ENCODE peak calls at places on chromosomes 1 and 21, in ten cellular contexts. One of them, this sample, is unnamed.

GRCh38 chr1:150973258-150973825 is 1.3 kb downstream of the CERS2 start:
- DNase-seq in cardiac muscle cell: no peak
- DNase-seq in K562: no peak
- DNase-seq in AG09309: no peak
- DNase-seq in colonic mucosa: no peak
- DNase-seq in astrocyte of the cerebellum: no peak
- DNase-seq in nephron progenitor cell: peak
- DNase-seq in AG09319: no peak
- DNase-seq in Calu3: peak
- DNase-seq in GM10248: peak
- DNase-seq in this sample: peak

GRCh38 chr1:168751195-168751650 is 22.2 kb upstream of the DPT start:
- DNase-seq in cardiac muscle cell: no peak
- DNase-seq in K562: no peak
- DNase-seq in AG09309: no peak
- DNase-seq in colonic mucosa: no peak
- DNase-seq in astrocyte of the cerebellum: peak
- DNase-seq in nephron progenitor cell: no peak
- DNase-seq in AG09319: no peak
- DNase-seq in Calu3: no peak
- DNase-seq in GM10248: no peak
- DNase-seq in this sample: no peak

GRCh38 chr1:105678334-105678733 is 1378.1 kb upstream of the PRMT6 start:
- DNase-seq in cardiac muscle cell: no peak
- DNase-seq in K562: no peak
- DNase-seq in AG09309: no peak
- DNase-seq in colonic mucosa: no peak
- DNase-seq in astrocyte of the cerebellum: no peak
- DNase-seq in nephron progenitor cell: no peak
- DNase-seq in AG09319: no peak
- DNase-seq in Calu3: no peak
- DNase-seq in GM10248: no peak
- DNase-seq in this sample: no peak

GRCh38 chr1:66752000-66752592 is at the start of gene DYNLT5:
- DNase-seq in cardiac muscle cell: peak
- DNase-seq in K562: no peak
- DNase-seq in AG09309: peak
- DNase-seq in colonic mucosa: peak
- DNase-seq in astrocyte of the cerebellum: peak
- DNase-seq in nephron progenitor cell: peak
- DNase-seq in AG09319: no peak
- DNase-seq in Calu3: no peak
- DNase-seq in GM10248: peak
- DNase-seq in this sample: peak

GRCh38 chr21:46317710-46318463 is 5.8 kb downstream of the C21orf58 start:
- DNase-seq in cardiac muscle cell: no peak
- DNase-seq in K562: no peak
- DNase-seq in AG09309: no peak
- DNase-seq in colonic mucosa: peak
- DNase-seq in astrocyte of the cerebellum: no peak
- DNase-seq in nephron progenitor cell: no peak
- DNase-seq in AG09319: no peak
- DNase-seq in Calu3: no peak
- DNase-seq in GM10248: no peak
- DNase-seq in this sample: no peak

GRCh38 chr1:230113605-230114241 is 46.7 kb downstream of the GALNT2 start:
- DNase-seq in cardiac muscle cell: peak
- DNase-seq in K562: no peak
- DNase-seq in AG09309: peak
- DNase-seq in colonic mucosa: no peak
- DNase-seq in astrocyte of the cerebellum: no peak
- DNase-seq in nephron progenitor cell: no peak
- DNase-seq in AG09319: no peak
- DNase-seq in Calu3: no peak
- DNase-seq in GM10248: no peak
- DNase-seq in this sample: no peak

GRCh38 chr1:7842517-7842916 is 10.3 kb downstream of the UTS2 start:
- DNase-seq in cardiac muscle cell: no peak
- DNase-seq in K562: no peak
- DNase-seq in AG09309: no peak
- DNase-seq in colonic mucosa: no peak
- DNase-seq in astrocyte of the cerebellum: no peak
- DNase-seq in nephron progenitor cell: no peak
- DNase-seq in AG09319: no peak
- DNase-seq in Calu3: no peak
- DNase-seq in GM10248: no peak
- DNase-seq in this sample: no peak

GRCh38 chr21:45905196-45905595 is 76.4 kb upstream of the COL6A1 start:
- DNase-seq in cardiac muscle cell: no peak
- DNase-seq in K562: no peak
- DNase-seq in AG09309: no peak
- DNase-seq in colonic mucosa: no peak
- DNase-seq in astrocyte of the cerebellum: no peak
- DNase-seq in nephron progenitor cell: no peak
- DNase-seq in AG09319: no peak
- DNase-seq in Calu3: no peak
- DNase-seq in GM10248: no peak
- DNase-seq in this sample: no peak

GRCh38 chr1:112435448-112435847 is 39.4 kb downstream of the CTTNBP2NL start:
- DNase-seq in cardiac muscle cell: no peak
- DNase-seq in K562: no peak
- DNase-seq in AG09309: no peak
- DNase-seq in colonic mucosa: no peak
- DNase-seq in astrocyte of the cerebellum: no peak
- DNase-seq in nephron progenitor cell: no peak
- DNase-seq in AG09319: no peak
- DNase-seq in Calu3: no peak
- DNase-seq in GM10248: no peak
- DNase-seq in this sample: no peak

GRCh38 chr1:156929596-156930238 is 9.3 kb downstream of the LRRC71 start:
- DNase-seq in cardiac muscle cell: no peak
- DNase-seq in K562: no peak
- DNase-seq in AG09309: no peak
- DNase-seq in colonic mucosa: no peak
- DNase-seq in astrocyte of the cerebellum: no peak
- DNase-seq in nephron progenitor cell: no peak
- DNase-seq in AG09319: no peak
- DNase-seq in Calu3: no peak
- DNase-seq in GM10248: no peak
- DNase-seq in this sample: no peak

GRCh38 chr1:244792188-244792850 is 43.1 kb upstream of the COX20 start:
- DNase-seq in cardiac muscle cell: peak
- DNase-seq in K562: no peak
- DNase-seq in AG09309: no peak
- DNase-seq in colonic mucosa: no peak
- DNase-seq in astrocyte of the cerebellum: no peak
- DNase-seq in nephron progenitor cell: no peak
- DNase-seq in AG09319: peak
- DNase-seq in Calu3: no peak
- DNase-seq in GM10248: no peak
- DNase-seq in this sample: no peak

GRCh38 chr1:151980287-151981177 is 13.1 kb downstream of the S100A10 start:
- DNase-seq in cardiac muscle cell: peak
- DNase-seq in K562: no peak
- DNase-seq in AG09309: peak
- DNase-seq in colonic mucosa: peak
- DNase-seq in astrocyte of the cerebellum: peak
- DNase-seq in nephron progenitor cell: no peak
- DNase-seq in AG09319: no peak
- DNase-seq in Calu3: no peak
- DNase-seq in GM10248: no peak
- DNase-seq in this sample: no peak

GRCh38 chr1:243645281-243645680 is 204.8 kb downstream of the AKT3 start:
- DNase-seq in cardiac muscle cell: no peak
- DNase-seq in K562: no peak
- DNase-seq in AG09309: no peak
- DNase-seq in colonic mucosa: no peak
- DNase-seq in astrocyte of the cerebellum: no peak
- DNase-seq in nephron progenitor cell: no peak
- DNase-seq in AG09319: no peak
- DNase-seq in Calu3: no peak
- DNase-seq in GM10248: no peak
- DNase-seq in this sample: no peak

GRCh38 chr1:38270241-38270871 is 223.8 kb upstream of the POU3F1 start:
- DNase-seq in cardiac muscle cell: peak
- DNase-seq in K562: no peak
- DNase-seq in AG09309: no peak
- DNase-seq in colonic mucosa: no peak
- DNase-seq in astrocyte of the cerebellum: no peak
- DNase-seq in nephron progenitor cell: no peak
- DNase-seq in AG09319: no peak
- DNase-seq in Calu3: no peak
- DNase-seq in GM10248: no peak
- DNase-seq in this sample: no peak

GRCh38 chr21:45551316-45551715 is 9.1 kb upstream of the SLC19A1 start:
- DNase-seq in cardiac muscle cell: peak
- DNase-seq in K562: no peak
- DNase-seq in AG09309: no peak
- DNase-seq in colonic mucosa: no peak
- DNase-seq in astrocyte of the cerebellum: no peak
- DNase-seq in nephron progenitor cell: no peak
- DNase-seq in AG09319: no peak
- DNase-seq in Calu3: peak
- DNase-seq in GM10248: no peak
- DNase-seq in this sample: no peak

DNA sequence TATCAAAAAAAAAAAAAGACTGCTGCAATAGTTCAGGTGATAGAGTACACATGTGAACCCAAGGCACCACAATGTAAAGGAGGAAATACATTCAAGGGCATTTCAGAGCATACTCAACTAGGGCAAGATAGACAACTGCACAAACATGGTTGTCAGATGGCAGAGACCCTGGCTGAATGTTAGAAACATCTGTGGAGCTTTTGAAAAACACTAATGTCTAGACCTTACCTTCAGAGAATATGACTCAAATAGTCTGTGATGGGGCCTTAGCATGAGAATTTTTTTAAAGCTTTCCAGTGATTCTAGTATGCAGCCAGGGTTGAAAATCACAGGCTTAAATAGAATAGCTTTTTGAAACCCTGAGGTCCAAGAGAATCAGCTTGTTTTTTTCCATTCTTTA is 173.6 kb downstream of the VAV3 start:
- DNase-seq in cardiac muscle cell: no peak
- DNase-seq in K562: no peak
- DNase-seq in AG09309: no peak
- DNase-seq in colonic mucosa: no peak
- DNase-seq in astrocyte of the cerebellum: no peak
- DNase-seq in nephron progenitor cell: no peak
- DNase-seq in AG09319: no peak
- DNase-seq in Calu3: no peak
- DNase-seq in GM10248: no peak
- DNase-seq in this sample: no peak
- TF ChIP-seq CTCF in cardiac muscle cell: no peak
- TF ChIP-seq CTCF in K562: no peak
- TF ChIP-seq CTCF in AG09309: no peak
- TF ChIP-seq CTCF in colonic mucosa: no peak
- TF ChIP-seq CTCF in astrocyte of the cerebellum: no peak
- TF ChIP-seq CTCF in nephron progenitor cell: no peak
- TF ChIP-seq CTCF in AG09319: no peak
- TF ChIP-seq CTCF in Calu3: no peak
- TF ChIP-seq CTCF in GM10248: no peak
- TF ChIP-seq CTCF in this sample: no peak

DNA sequence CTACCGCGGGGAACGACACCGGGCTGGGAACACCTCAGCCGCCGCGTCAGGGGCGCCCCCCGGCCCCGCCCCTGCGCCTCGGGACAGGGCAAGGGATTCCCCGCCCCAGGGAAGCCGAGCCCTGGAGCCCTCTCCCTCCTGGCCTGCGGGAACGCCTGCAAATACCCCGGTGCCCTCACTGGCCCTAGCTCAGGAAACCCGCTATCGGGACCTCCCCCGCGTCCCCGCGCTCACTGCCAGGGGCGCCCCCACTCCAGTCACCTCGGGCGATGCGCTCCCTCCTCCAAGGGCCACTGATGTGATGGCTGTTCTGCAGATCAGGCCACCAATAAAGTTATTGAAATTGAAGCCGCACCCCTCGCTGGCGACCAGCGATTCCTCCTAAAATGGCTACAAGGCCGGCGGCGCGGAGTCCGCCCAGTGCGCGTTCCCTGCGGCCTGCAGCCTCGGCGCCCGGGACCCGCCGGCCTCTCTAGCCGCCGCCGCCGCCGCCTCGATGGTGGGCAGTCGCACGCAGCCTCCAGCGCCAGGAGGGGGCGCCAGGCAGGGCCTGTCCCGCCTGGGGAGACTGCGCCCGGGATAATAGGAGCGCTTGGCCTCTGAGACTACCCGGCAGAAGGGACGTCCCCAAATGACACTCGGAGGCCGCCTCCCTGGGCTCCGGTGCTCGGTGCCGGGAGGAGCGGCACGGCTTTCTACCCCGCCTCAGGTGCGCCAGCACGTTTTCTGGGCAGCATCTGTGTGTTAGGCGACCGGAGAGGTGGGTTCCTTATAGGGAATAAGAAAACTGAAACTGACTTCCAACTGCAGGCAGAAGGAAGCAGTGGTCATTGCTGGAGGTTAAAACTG is at the start of gene PRKAB2:
- DNase-seq in cardiac muscle cell: peak
- DNase-seq in K562: peak
- DNase-seq in AG09309: peak
- DNase-seq in colonic mucosa: peak
- DNase-seq in astrocyte of the cerebellum: peak
- DNase-seq in nephron progenitor cell: peak
- DNase-seq in AG09319: peak
- DNase-seq in Calu3: peak
- DNase-seq in GM10248: peak
- DNase-seq in this sample: peak
- TF ChIP-seq CTCF in cardiac muscle cell: peak
- TF ChIP-seq CTCF in K562: peak
- TF ChIP-seq CTCF in AG09309: peak
- TF ChIP-seq CTCF in colonic mucosa: peak
- TF ChIP-seq CTCF in astrocyte of the cerebellum: peak
- TF ChIP-seq CTCF in nephron progenitor cell: peak
- TF ChIP-seq CTCF in AG09319: peak
- TF ChIP-seq CTCF in Calu3: peak
- TF ChIP-seq CTCF in GM10248: peak
- TF ChIP-seq CTCF in this sample: peak

DNA sequence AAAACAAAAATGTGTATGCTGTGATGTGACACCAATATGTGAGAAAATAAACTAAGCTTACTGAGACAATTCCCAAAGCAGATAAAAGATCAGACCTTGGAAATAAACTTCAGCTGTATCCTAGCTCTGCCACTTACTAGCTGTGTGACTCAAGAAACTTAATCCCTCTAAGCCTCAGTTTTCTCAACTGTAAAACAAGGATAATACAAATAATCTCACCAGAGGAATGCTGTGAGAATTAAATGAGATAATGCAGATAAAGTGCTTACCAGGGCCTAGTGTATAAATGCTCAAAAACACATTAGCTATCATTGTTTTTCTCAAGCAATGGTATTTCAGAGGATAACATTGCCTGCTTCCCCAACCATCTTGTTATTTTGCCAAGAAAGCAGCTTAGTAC is 2.1 kb downstream of the HEATR1 start:
- DNase-seq in cardiac muscle cell: no peak
- DNase-seq in K562: no peak
- DNase-seq in AG09309: no peak
- DNase-seq in colonic mucosa: no peak
- DNase-seq in astrocyte of the cerebellum: no peak
- DNase-seq in nephron progenitor cell: no peak
- DNase-seq in AG09319: no peak
- DNase-seq in Calu3: no peak
- DNase-seq in GM10248: no peak
- DNase-seq in this sample: no peak
- TF ChIP-seq CTCF in cardiac muscle cell: no peak
- TF ChIP-seq CTCF in K562: no peak
- TF ChIP-seq CTCF in AG09309: no peak
- TF ChIP-seq CTCF in colonic mucosa: no peak
- TF ChIP-seq CTCF in astrocyte of the cerebellum: no peak
- TF ChIP-seq CTCF in nephron progenitor cell: no peak
- TF ChIP-seq CTCF in AG09319: no peak
- TF ChIP-seq CTCF in Calu3: no peak
- TF ChIP-seq CTCF in GM10248: no peak
- TF ChIP-seq CTCF in this sample: no peak

GRCh38 chr1:33080885-33081553 is at the start of gene AZIN2:
- DNase-seq in cardiac muscle cell: peak
- DNase-seq in K562: peak
- DNase-seq in AG09309: peak
- DNase-seq in colonic mucosa: peak
- DNase-seq in astrocyte of the cerebellum: peak
- DNase-seq in nephron progenitor cell: peak
- DNase-seq in AG09319: peak
- DNase-seq in Calu3: peak
- DNase-seq in GM10248: peak
- DNase-seq in this sample: peak
- TF ChIP-seq CTCF in cardiac muscle cell: no peak
- TF ChIP-seq CTCF in K562: no peak
- TF ChIP-seq CTCF in AG09309: no peak
- TF ChIP-seq CTCF in colonic mucosa: no peak
- TF ChIP-seq CTCF in astrocyte of the cerebellum: no peak
- TF ChIP-seq CTCF in nephron progenitor cell: no peak
- TF ChIP-seq CTCF in AG09319: no peak
- TF ChIP-seq CTCF in Calu3: no peak
- TF ChIP-seq CTCF in GM10248: no peak
- TF ChIP-seq CTCF in this sample: no peak

This sample was measured in GM13977.